ENCODE peak calls at places on chromosomes 16 and 17, in six cellular contexts. B is stimulated activated CD4-positive, alpha-beta T cell treated with anti-CD3 and anti-CD28 coated beads, Interleukin-15, amount 100 ng/mL, for 1 hour; C is posterior cingulate gyrus; A is effector CD4-positive, alpha-beta T cell; Z is iPS-NIHi11; K is thoracic aorta. F is an unnamed sample.

GRCh38 chr16:3561626-3562025 is 15.6 kb downstream of the NLRC3 start:
- DNase-seq in K (no peak), A (no peak), C (peak), Z (no peak), B (no peak), F (no peak)

GRCh38 chr17:2828396-2829038 is 32.3 kb downstream of the RAP1GAP2 start:
- DNase-seq in C (peak), B (peak), Z (peak), A (peak), K (no peak), F (peak)

GRCh38 chr16:50354629-50355456 is 13.9 kb downstream of the BRD7 start:
- DNase-seq in B (no peak), Z (peak), C (no peak), K (no peak), A (no peak), F (no peak)

GRCh38 chr16:17241264-17241835 is 229.4 kb downstream of the XYLT1 start:
- DNase-seq in B (no peak), A (no peak), K (no peak), C (no peak), Z (no peak), F (peak)

GRCh38 chr17:64420143-64420670 is 28.7 kb upstream of the MILR1 start:
- DNase-seq in K (no peak), C (no peak), A (peak), Z (peak), B (no peak), F (no peak)

GRCh38 chr17:50184057-50184456 is 17.4 kb downstream of the COL1A1 start:
- DNase-seq in C (no peak), Z (peak), K (no peak), A (no peak), B (no peak), F (no peak)

GRCh38 chr17:7176870-7177209 is 2.3 kb downstream of the ASGR1 start:
- DNase-seq in K (no peak), A (no peak), C (peak), B (no peak), Z (peak), F (no peak)

GRCh38 chr17:78049609-78050008 is 78.9 kb downstream of the TMC6 start:
- DNase-seq in A (no peak), Z (no peak), K (no peak), B (no peak), C (no peak), F (no peak)

GRCh38 chr17:8004899-8005298 is 2.5 kb downstream of the GUCY2D start:
- DNase-seq in Z (no peak), B (no peak), K (no peak), A (no peak), C (peak), F (no peak)

GRCh38 chr17:37131064-37131463 is 182.3 kb downstream of the AATF start:
- DNase-seq in K (no peak), C (no peak), Z (peak), B (no peak), A (no peak), F (no peak)

GRCh38 chr17:13597723-13598347 is 3.9 kb downstream of the HS3ST3A1 start:
- DNase-seq in Z (peak), C (no peak), B (no peak), A (peak), K (no peak), F (no peak)

GRCh38 chr17:72604518-72604917 is 483.7 kb downstream of the SOX9 start:
- DNase-seq in Z (no peak), B (no peak), K (no peak), C (no peak), A (no peak), F (no peak)

GRCh38 chr16:56931253-56931768 is 631 bp upstream of the HERPUD1 start:
- DNase-seq in Z (no peak), K (no peak), B (no peak), A (no peak), C (no peak), F (no peak)

GRCh38 chr16:64196444-64196843 is 925.4 kb downstream of the CDH11 start:
- DNase-seq in K (no peak), B (no peak), A (no peak), C (no peak), Z (no peak), F (no peak)

GRCh38 chr16:10812352-10813122 is 6.1 kb downstream of the TVP23A start:
- DNase-seq in C (no peak), Z (no peak), B (no peak), A (no peak), K (no peak), F (no peak)

GRCh38 chr17:55405600-55405999 is 16.0 kb downstream of the MMD start:
- DNase-seq in K (no peak), C (no peak), Z (no peak), A (no peak), B (no peak), F (no peak)

GRCh38 chr16:89827383-89828198 is 684 bp upstream of the SPIRE2 start:
- DNase-seq in B (no peak), A (no peak), Z (peak), K (no peak), C (peak), F (no peak)

GRCh38 chr16:67431805-67432476 is 1.0 kb downstream of the HSD11B2 start:
- DNase-seq in Z (peak), B (no peak), A (no peak), K (no peak), C (no peak), F (no peak)

GRCh38 chr17:40450175-40450574 is 6.9 kb downstream of the IGFBP4 start:
- DNase-seq in B (no peak), A (peak), C (no peak), Z (peak), K (no peak), F (no peak)

GRCh38 chr17:33284022-33284421 is 9.1 kb downstream of the ASIC2 start:
- DNase-seq in C (no peak), A (no peak), K (peak), B (no peak), Z (no peak), F (peak)

GRCh38 chr16:89017956-89018604 is 41.1 kb upstream of the CBFA2T3 start:
- DNase-seq in A (no peak), Z (no peak), C (peak), K (no peak), B (no peak), F (no peak)

GRCh38 chr17:63153488-63153887 is 187.5 kb downstream of the TANC2 start:
- DNase-seq in K (no peak), C (no peak), Z (no peak), A (no peak), B (no peak), F (no peak)

GRCh38 chr17:51739245-51739886 is 419.1 kb downstream of the CA10 start:
- DNase-seq in B (no peak), Z (no peak), C (no peak), A (no peak), K (no peak), F (no peak)

GRCh38 chr17:40605301-40605700 is 40.0 kb upstream of the CCR7 start:
- DNase-seq in A (peak), B (peak), Z (no peak), K (no peak), C (no peak), F (no peak)

GRCh38 chr16:72415379-72415778 is 243.4 kb upstream of the PMFBP1 start:
- DNase-seq in B (no peak), Z (no peak), C (no peak), A (no peak), K (no peak), F (no peak)

F was measured in lower leg skin.